ENCODE peak calls at places on chromosomes 3 and 15, in ten cellular contexts. K is astrocyte of the spinal cord, J is prostate gland, H is RWPE2, E is left ventricle myocardium inferior, F is mammary epithelial cell, Y is A549, Z is mucosa of descending colon, X is Peyer's patch, S is breast epithelium. O is an unnamed sample.

GRCh38 chr3:129836381-129837056 is 57.0 kb downstream of the TMCC1 start:
- DNase-seq in Y (no peak), J (no peak), S (no peak), E (no peak), F (no peak), Z (no peak), K (no peak), X (no peak), H (no peak), O (no peak)

GRCh38 chr15:100008258-100008657 is 275.0 kb upstream of the LYSMD4 start:
- DNase-seq in K (no peak), S (no peak), F (peak), J (no peak), Y (no peak), E (no peak), Z (no peak), X (no peak), H (peak), O (no peak)

GRCh38 chr15:45458746-45459403 is 63.7 kb downstream of the SLC30A4 start:
- DNase-seq in Y (peak), H (no peak), S (peak), E (peak), X (peak), J (peak), F (peak), Z (no peak), K (peak), O (no peak)

GRCh38 chr3:149441662-149442442 is 32.6 kb upstream of the TM4SF4 start:
- DNase-seq in Z (no peak), H (no peak), K (no peak), X (no peak), F (no peak), Y (no peak), S (no peak), E (no peak), J (no peak), O (no peak)

GRCh38 chr15:57751177-57751800 is 44.8 kb downstream of the POLR2M start:
- DNase-seq in K (peak), J (no peak), Y (peak), X (no peak), F (peak), S (no peak), H (no peak), Z (no peak), E (no peak), O (no peak)

GRCh38 chr3:141960731-141961130 is 84.3 kb downstream of the ATP1B3 start:
- DNase-seq in S (no peak), J (no peak), Z (no peak), H (no peak), X (no peak), Y (no peak), K (peak), E (no peak), F (no peak), O (no peak)

GRCh38 chr3:18062289-18063025 is 320.0 kb upstream of the TBC1D5 start:
- DNase-seq in K (peak), J (no peak), H (peak), X (no peak), F (peak), Z (no peak), E (no peak), S (no peak), Y (no peak), O (no peak)

GRCh38 chr15:95996494-95996893 is 334.0 kb upstream of the NR2F2 start:
- DNase-seq in E (no peak), H (no peak), J (no peak), X (no peak), Y (no peak), K (peak), F (peak), Z (no peak), S (no peak), O (peak)

GRCh38 chr3:138694287-138695007 is 85.9 kb downstream of the FAIM start:
- DNase-seq in E (no peak), F (peak), H (no peak), K (peak), Z (no peak), Y (peak), S (no peak), J (no peak), X (no peak), O (no peak)

GRCh38 chr3:124974691-124975090 is 40.1 kb upstream of the MUC13 start:
- DNase-seq in H (no peak), X (peak), Y (no peak), K (no peak), Z (no peak), J (no peak), S (no peak), E (no peak), F (no peak), O (no peak)

GRCh38 chr3:157354722-157355121 is 81.9 kb upstream of the PTX3 start:
- DNase-seq in Y (peak), J (no peak), F (no peak), X (no peak), S (no peak), E (no peak), H (no peak), K (peak), Z (no peak), O (no peak)

GRCh38 chr3:42165211-42165610 is 74.1 kb downstream of the TRAK1 start:
- DNase-seq in Z (no peak), J (no peak), E (no peak), Y (no peak), H (no peak), X (no peak), S (no peak), K (no peak), F (no peak), O (no peak)

GRCh38 chr15:32840481-32841245 is 122.9 kb downstream of the GREM1 start:
- DNase-seq in X (no peak), E (no peak), H (no peak), F (no peak), Z (no peak), S (no peak), K (no peak), Y (no peak), J (no peak), O (no peak)

GRCh38 chr15:32838820-32839219 is 121.0 kb downstream of the GREM1 start:
- DNase-seq in X (peak), F (no peak), Y (peak), H (no peak), K (peak), J (no peak), S (no peak), E (no peak), Z (no peak), O (no peak)

GRCh38 chr15:32843211-32843907 is 125.6 kb downstream of the GREM1 start:
- DNase-seq in H (no peak), J (no peak), Z (no peak), F (no peak), E (no peak), X (no peak), Y (no peak), S (no peak), K (no peak), O (no peak)

GRCh38 chr15:32842081-32842480 is 124.3 kb downstream of the GREM1 start:
- DNase-seq in K (no peak), S (no peak), F (no peak), H (no peak), J (no peak), X (no peak), Z (no peak), E (no peak), Y (no peak), O (no peak)

DNA sequence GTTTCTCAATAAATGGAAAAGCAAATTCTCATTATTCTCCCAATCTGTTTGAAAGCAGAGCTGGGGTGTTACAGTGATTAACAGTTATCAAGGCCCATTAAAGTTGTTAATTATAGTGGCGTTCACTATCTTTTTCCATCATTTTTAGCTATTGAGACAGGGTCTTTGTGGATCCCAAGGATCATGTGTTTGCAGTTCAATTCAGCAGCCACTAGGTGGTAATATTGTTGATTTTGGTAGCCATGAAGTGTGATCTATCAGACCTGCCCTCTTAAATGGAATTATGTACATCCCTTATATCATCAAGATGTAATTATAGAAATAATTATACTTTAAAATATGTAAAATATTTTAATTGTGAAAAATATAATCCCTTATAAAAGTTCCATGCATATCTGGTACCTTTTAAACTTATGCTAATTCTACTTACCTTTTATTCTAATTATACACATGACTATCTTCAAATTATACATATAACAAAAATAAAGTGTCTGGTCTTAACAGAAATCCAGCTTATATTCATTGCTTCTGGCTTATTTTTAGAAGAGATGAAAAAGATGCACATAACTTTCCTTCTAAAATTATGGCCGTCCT is 126.4 kb downstream of the GREM1 start:
- DNase-seq in H (no peak), F (peak), Y (peak), K (peak), X (no peak), J (no peak), E (no peak), Z (no peak), S (no peak), O (no peak)
- TF ChIP-seq CTCF in H (peak), F (peak), Y (peak), K (peak), X (peak), J (peak), E (peak), Z (no peak), S (peak), O (peak)

GRCh38 chr15:80154336-80154735 is 1.5 kb downstream of the FAH start:
- DNase-seq in E (no peak), S (no peak), Y (no peak), F (no peak), Z (no peak), X (no peak), H (no peak), J (no peak), K (no peak), O (no peak)
- H3K4me3 ChIP-seq in E (no peak), S (peak), Y (no peak), F (no peak), Z (no peak), X (no peak), H (no peak), J (no peak), K (no peak), O (no peak)

DNA sequence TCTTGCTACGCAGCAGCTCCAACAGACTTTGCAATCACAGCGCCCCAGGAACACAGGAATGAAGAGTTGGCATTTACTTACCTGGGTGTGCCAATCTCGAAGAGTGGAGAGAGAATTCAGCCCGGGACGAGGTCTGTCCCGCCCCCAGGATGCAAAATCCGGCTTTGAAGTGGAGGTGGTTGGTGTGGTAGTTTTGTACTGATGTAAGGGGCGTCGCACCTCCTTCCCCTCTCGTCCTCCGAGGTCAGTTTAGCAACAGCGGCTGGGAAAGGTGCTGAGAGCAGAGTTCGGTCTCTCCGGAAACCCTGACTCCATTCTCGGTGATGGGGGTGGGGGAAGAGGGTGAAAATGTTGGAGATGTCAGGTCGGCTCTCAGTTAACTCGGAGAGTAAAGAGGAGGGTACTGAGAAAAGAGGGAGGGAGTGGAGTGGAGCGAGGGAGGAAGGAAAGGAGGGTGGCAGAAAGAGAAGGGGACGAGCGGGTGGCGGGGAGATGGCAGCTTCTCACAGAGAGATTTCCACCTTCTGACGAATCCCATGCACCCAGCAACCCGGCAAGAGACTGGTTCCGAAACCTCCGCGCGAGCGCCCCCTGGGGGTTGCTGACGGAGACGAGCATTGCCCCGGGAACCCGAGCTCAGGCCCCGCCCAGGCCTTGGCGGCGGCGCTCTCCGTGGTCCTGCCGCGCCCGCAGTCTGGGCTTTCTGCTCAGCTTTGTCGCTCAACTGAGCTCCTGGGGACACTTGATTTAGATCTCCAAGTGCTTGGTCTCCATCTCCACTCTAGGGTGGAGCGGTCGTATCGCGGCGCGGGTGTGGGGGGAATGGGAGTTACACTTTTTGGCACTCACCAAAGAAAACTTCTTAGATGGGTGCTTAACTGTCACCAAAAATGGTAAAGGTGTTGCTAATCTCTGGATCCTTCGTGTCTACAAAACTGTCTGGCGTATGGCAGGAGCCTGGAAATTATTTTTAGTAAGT is at the start of gene CPNE4:
- DNase-seq in J (peak), S (peak), X (peak), K (peak), Z (peak), H (peak), E (peak), F (peak), Y (peak), O (peak)
- TF ChIP-seq CTCF in J (peak), S (peak), X (no peak), K (peak), Z (peak), H (peak), E (peak), F (peak), Y (peak), O (peak)

GRCh38 chr15:34241376-34242350 is 16.8 kb downstream of the EMC4 start:
- DNase-seq in K (peak), S (no peak), J (no peak), Y (peak), E (no peak), H (no peak), F (peak), X (no peak), Z (no peak), O (peak)

GRCh38 chr15:34239151-34239761 is 14.4 kb downstream of the EMC4 start:
- DNase-seq in E (no peak), Z (no peak), H (peak), S (no peak), K (peak), X (no peak), Y (peak), F (peak), J (no peak), O (no peak)

GRCh38 chr15:34246276-34247010 is 21.6 kb downstream of the EMC4 start:
- DNase-seq in S (no peak), H (no peak), F (peak), X (no peak), Y (no peak), J (no peak), E (no peak), K (no peak), Z (no peak), O (no peak)

GRCh38 chr15:34240537-34240936 is 15.7 kb downstream of the EMC4 start:
- DNase-seq in Z (no peak), K (no peak), S (no peak), Y (no peak), X (no peak), F (no peak), J (no peak), E (no peak), H (no peak), O (no peak)

DNA sequence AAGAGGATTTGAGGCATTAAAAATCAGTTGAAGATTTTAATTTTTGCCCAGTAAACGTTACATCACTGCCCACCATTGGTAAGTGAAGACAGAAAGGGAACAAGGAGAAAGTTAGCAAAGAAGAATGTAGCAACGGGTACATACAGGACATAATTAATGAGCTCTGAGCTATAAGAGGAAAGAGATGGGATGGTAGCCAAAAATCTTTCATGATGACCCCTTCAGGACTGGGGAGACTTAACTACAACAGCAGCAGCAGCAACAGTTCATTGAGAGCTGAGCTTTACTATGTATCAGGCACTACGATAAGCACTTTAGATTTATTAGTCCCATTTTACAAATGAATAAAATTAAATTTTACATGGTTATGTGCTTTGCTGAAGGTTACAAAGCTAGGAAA is 18.4 kb downstream of the EMC4 start:
- DNase-seq in S (no peak), K (no peak), Z (no peak), H (no peak), J (no peak), Y (no peak), E (no peak), X (no peak), F (no peak), O (no peak)
- H3K4me3 ChIP-seq in S (no peak), K (no peak), Z (no peak), H (no peak), J (no peak), Y (no peak), E (no peak), X (no peak), F (no peak), O (no peak)

GRCh38 chr3:155342344-155342743 is 48.9 kb upstream of the STRIT1 start:
- DNase-seq in H (no peak), E (no peak), K (no peak), Z (no peak), Y (no peak), X (no peak), F (no peak), S (no peak), J (no peak), O (no peak)
- TF ChIP-seq CTCF in H (no peak), E (no peak), K (no peak), Z (no peak), Y (no peak), X (no peak), F (no peak), S (no peak), J (no peak), O (no peak)

DNA sequence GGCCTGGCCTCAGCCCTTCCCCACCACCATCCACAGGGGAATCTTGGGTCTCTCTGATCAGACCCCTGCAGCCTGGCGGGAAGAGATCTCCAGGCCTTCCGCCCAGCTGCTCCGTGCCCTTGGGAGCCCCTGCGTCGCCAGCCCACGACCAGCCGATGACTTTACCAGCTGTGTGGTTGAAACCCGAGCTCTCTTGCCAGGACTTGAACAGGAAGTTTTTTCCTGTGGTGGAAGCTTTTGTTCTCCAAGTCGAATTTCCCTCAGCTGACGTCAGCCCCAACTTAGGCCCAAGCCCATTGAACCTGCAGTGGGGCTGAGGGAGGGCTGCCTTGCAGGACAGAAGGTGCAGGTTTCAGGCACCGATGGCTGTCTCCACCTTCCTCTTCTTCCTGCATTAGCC is 51.7 kb upstream of the SMAD3 start:
- DNase-seq in Y (no peak), S (no peak), H (no peak), J (no peak), Z (no peak), E (peak), X (no peak), K (peak), F (peak), O (no peak)
- H3K4me3 ChIP-seq in Y (no peak), S (no peak), H (no peak), J (no peak), Z (no peak), E (no peak), X (no peak), K (no peak), F (no peak), O (no peak)

DNA sequence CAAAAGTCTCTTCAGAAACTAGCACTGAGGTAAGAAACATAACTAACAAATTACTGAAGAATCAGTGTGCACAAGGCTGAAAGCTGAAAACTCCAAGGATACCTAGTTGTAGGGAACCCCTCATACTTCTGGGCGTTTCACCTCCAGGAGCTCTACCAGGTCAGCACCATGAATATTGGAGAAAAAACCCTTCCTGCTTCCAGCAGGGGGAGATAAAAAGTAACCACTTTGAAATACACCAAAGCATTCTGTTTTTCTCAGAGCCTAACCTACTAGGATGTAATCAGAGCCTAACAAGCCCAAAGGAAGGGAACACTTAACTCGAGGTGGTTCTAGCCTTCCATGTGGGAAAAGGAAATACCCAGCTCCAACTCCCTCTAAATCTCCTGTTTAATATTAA is 175.8 kb upstream of the MME start:
- DNase-seq in E (no peak), J (no peak), K (peak), F (peak), S (no peak), Y (peak), X (no peak), Z (no peak), H (no peak), O (no peak)
- TF ChIP-seq CTCF in E (peak), J (no peak), K (peak), F (peak), S (no peak), Y (no peak), X (no peak), Z (no peak), H (peak), O (peak)

GRCh38 chr3:38579146-38579545 is 70.3 kb downstream of the SCN5A start:
- DNase-seq in J (no peak), F (peak), X (peak), Z (no peak), H (no peak), K (peak), S (no peak), E (peak), Y (no peak), O (no peak)
- H3K4me3 ChIP-seq in J (no peak), F (no peak), X (no peak), Z (no peak), H (no peak), K (no peak), S (no peak), E (no peak), Y (no peak), O (no peak)

GRCh38 chr15:26083457-26084350 is 220.6 kb upstream of the ATP10A start:
- DNase-seq in S (no peak), J (no peak), K (no peak), Y (no peak), Z (no peak), H (no peak), F (no peak), X (no peak), E (no peak), O (no peak)
- TF ChIP-seq CTCF in S (no peak), J (no peak), K (no peak), Y (no peak), Z (no peak), H (no peak), F (no peak), X (no peak), E (no peak), O (no peak)